ENCODE peak calls at places on chromosomes 6 and 20, in eight cellular contexts. D is neural progenitor cell, L is K562, O is BE2C, T is stomach, E is lower lobe of right lung, Z is left ventricle myocardium inferior, X is uterus. N is an unnamed sample. For H3K9me3, the result is how much of the 10 kb centered on the place peaks cover.

GRCh38 chr20:21315138-21315537 is 12.0 kb downstream of the XRN2 start:
- DNase-seq in D (no peak), L (no peak), O (no peak), T (no peak), E (no peak), Z (no peak), X (no peak), N (no peak)

GRCh38 chr6:41288025-41288777 is 1.7 kb upstream of the TREM1 start:
- DNase-seq in D (no peak), L (no peak), O (no peak), T (no peak), E (no peak), Z (no peak), X (no peak), N (no peak)

GRCh38 chr6:54737247-54737646 is 109.3 kb upstream of the FAM83B start:
- DNase-seq in D (peak), L (peak), O (peak), T (no peak), E (no peak), Z (no peak), X (no peak), N (peak)

GRCh38 chr6:137880633-137881521 is 13.8 kb downstream of the TNFAIP3 start:
- DNase-seq in D (no peak), L (no peak), O (no peak), T (no peak), E (no peak), Z (peak), X (no peak), N (no peak)

GRCh38 chr6:155158044-155158843 is 105.6 kb upstream of the CLDN20 start:
- DNase-seq in D (no peak), L (no peak), O (no peak), T (no peak), E (no peak), Z (no peak), X (no peak), N (no peak)

GRCh38 chr20:44211177-44212039 is 837 bp upstream of the OSER1 start:
- DNase-seq in D (peak), L (no peak), O (no peak), T (no peak), E (no peak), Z (no peak), X (no peak), N (peak)

GRCh38 chr6:46098678-46099077 is 31.1 kb upstream of the ENPP4 start:
- DNase-seq in D (no peak), L (no peak), O (no peak), T (peak), E (peak), Z (peak), X (no peak), N (peak)

GRCh38 chr20:22425344-22426295 is 158.8 kb downstream of the FOXA2 start:
- DNase-seq in D (no peak), L (no peak), O (no peak), T (no peak), E (no peak), Z (no peak), X (no peak), N (peak)

GRCh38 chr6:10248378-10248843 is 166.5 kb downstream of the TFAP2A start:
- DNase-seq in D (no peak), L (no peak), O (no peak), T (no peak), E (no peak), Z (no peak), X (no peak), N (peak)

GRCh38 chr20:12598894-12599293 is 409.9 kb upstream of the SPTLC3 start:
- DNase-seq in D (no peak), L (no peak), O (no peak), T (no peak), E (no peak), Z (no peak), X (no peak), N (no peak)

GRCh38 chr6:49550413-49551125 is at the start of gene C6orf141:
- DNase-seq in D (peak), L (no peak), O (peak), T (peak), E (peak), Z (no peak), X (no peak), N (no peak)

GRCh38 chr20:55953201-55953600 is 52.1 kb downstream of the CBLN4 start:
- DNase-seq in D (no peak), L (no peak), O (no peak), T (no peak), E (no peak), Z (no peak), X (no peak), N (no peak)

DNA sequence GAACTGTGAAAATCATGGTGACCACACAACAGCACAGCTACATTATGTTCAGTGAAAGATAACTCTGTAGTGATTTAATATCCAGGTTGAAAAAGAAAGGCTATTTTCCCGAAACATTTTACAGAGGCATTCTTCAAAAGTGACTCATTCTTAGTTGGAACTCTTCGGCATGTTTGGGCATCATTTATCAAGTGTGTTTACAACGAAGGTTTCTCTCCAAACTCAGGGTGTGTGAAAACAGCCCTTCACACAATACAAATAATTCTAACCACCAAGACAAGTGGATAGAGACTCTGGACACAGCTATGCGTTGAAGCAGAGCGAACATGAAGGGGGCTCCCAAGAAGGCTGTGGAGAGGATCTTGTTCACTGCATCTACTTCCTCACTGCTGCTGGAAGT is 57.6 kb downstream of the CBLN4 start:
- DNase-seq in D (no peak), L (no peak), O (no peak), T (no peak), E (no peak), Z (no peak), X (no peak), N (no peak)
- H3K9me3 ChIP-seq in D (under half), L (under half), O (under half), T (under half), E (under half), Z (under half), X (under half), N (under half)

DNA sequence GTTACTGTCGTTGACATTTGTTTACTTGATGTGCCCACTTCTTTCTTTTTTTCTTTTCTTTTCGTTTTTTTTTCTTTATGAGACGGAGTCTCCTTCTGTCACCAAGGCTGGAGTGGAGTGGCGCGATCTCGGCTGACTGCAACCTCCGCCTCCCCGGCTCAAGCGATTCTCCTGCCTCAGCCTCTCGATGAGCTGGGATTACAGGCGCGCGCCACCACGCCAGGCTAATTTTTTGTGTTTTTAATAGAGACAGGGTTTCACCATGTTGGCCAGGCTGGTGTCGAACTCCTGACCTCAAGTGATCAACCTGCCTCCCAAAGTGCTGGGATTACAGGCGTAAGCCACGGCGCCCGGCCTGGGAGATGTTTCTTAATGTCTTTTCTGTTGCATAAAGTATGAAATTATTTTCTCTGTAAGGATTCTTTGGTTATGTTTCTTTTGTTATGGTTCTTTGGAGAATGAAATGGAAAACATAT is 33.3 kb upstream of the PRSS16 start:
- DNase-seq in D (no peak), L (no peak), O (peak), T (no peak), E (no peak), Z (no peak), X (no peak), N (no peak)
- H3K9me3 ChIP-seq in D (under half), L (under half), O (under half), T (under half), E (under half), Z (under half), X (under half), N (under half)

DNA sequence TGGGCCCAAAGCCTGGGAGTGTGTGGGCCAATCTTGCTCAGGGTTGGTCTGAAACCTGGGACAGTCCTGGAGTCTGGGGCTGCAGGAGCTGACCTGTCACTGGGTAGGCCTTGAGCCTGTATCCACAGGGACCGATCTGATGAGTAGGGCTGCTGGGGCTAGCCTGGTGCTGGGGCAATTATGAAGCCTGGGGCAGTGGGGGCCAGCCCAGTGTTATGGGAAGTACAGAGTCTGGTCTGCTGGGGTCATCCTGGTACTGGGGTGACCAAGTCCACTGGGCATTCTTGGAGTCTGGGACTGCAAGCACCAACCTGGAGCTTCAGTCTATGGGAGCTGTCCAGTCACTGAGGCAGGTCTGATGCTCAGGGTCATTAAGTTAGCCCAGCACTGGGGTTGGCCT is 20.7 kb downstream of the DEFB115 start:
- DNase-seq in D (no peak), L (no peak), O (no peak), T (no peak), E (no peak), Z (no peak), X (no peak), N (no peak)
- H3K9me3 ChIP-seq in D (half or more), L (under half), O (under half), T (under half), E (under half), Z (under half), X (under half), N (under half)

DNA sequence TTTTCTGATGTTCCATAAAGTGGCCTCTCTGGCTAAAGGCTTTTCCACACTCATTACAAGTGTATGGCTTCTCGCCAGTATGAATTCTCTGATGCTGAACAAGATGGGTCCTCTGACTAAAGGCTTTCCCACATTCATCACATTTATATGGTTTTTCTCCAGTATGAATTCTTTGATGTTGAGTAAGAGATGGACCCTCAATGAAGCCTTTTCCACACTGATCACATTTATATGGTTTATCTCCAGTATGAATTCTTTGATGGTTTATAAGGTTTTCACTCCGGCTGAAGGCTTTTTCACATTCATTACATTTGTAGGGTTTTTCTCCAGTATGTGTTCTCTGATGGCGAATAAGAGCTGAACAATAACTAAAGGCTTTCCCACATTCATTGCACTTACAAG is 20.4 kb downstream of the ZNF184 start:
- DNase-seq in D (no peak), L (no peak), O (no peak), T (no peak), E (no peak), Z (no peak), X (no peak), N (peak)
- H3K9me3 ChIP-seq in D (half or more), L (half or more), O (under half), T (under half), E (half or more), Z (half or more), X (under half), N (half or more)

GRCh38 chr6:13680448-13680968 is 31.1 kb downstream of the RANBP9 start:
- DNase-seq in D (no peak), L (no peak), O (no peak), T (no peak), E (no peak), Z (no peak), X (no peak), N (no peak)
- H3K9me3 ChIP-seq in D (under half), L (under half), O (under half), T (under half), E (under half), Z (under half), X (under half), N (under half)

DNA sequence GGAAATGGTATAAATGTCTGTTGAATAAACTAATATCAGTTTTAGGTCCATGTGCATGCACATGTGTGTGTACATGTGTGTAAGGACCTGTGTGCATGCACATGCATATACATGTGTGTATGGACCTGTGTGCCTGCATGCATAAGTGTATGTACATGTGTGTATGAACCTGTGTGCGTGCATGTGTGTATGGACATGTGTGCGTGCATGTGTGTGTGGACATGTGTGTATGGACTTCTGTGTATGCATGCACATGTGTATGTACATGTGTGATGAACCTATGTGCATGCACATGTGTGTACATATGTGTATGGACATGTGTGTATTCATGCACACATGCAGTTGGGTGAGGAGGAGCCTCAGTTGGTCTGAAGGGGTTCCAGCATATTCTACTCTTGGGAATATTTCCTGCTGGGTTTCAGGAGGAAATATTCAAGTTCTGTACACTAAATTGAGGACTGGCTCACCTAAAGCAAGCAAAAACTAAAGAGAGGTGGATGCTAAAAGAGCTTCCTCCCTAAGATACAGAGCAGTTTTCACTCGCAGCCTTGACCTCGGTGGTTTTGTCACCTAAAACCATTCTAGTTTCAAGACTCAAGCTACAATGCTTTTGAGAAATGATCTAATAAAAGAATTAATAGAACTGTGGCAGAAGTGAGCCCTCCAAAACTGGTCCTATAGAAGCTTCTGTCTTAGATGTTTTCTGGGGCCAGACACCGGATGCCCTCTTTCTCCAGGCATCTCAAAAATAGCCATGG is 742.8 kb downstream of the MAFB start:
- DNase-seq in D (no peak), L (no peak), O (no peak), T (no peak), E (no peak), Z (no peak), X (no peak), N (no peak)
- H3K9me3 ChIP-seq in D (under half), L (under half), O (under half), T (under half), E (under half), Z (under half), X (under half), N (under half)

DNA sequence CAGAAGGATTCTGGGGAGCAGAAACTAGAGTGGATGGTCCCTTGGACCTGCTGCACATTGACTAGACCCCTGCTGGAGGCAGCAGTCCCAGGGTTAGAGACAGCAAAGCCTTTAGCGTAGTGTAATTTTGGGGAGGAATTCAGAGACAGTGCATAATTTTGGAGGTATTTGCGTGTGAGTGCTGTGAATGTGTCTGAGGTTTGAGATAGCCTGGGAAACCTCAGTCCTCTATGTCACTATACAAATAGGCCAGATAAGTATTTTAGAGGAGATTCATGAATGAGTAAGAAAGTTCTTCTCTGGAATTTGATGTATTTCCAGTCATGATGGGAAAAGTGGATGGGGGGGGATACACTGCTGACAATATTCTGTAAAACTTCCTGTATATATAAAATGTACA is 25.8 kb upstream of the MTRF1L start:
- DNase-seq in D (no peak), L (no peak), O (no peak), T (no peak), E (no peak), Z (no peak), X (no peak), N (no peak)
- H3K9me3 ChIP-seq in D (under half), L (under half), O (under half), T (under half), E (under half), Z (under half), X (under half), N (under half)

DNA sequence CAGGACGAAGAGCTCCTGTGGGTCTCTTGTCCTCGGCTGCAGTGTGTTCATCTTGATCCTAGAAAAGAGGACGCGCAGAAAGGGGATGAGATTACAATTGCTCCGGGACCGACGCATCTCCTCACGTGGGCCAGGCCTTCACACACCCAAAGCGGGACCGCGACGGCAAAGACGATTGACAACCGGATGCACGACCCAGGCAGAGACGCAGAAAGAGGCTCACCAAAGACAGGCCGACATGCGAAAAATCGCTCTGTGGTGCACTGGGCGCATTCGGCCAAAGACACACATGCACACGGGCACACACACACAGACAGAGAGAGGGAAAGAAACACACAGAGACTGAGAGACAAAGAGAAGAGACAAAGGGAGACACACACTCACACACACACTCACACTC is 1089.9 kb upstream of the DEFB115 start:
- DNase-seq in D (no peak), L (no peak), O (no peak), T (no peak), E (no peak), Z (no peak), X (no peak), N (no peak)
- H3K9me3 ChIP-seq in D (under half), L (under half), O (under half), T (under half), E (under half), Z (under half), X (under half), N (under half)